ENCODE peak calls at places on chromosomes 2 and 18, in ten cellular contexts. P is CD4-positive, alpha-beta T cell; X is kidney; C is keratinocyte; J is neural crest cell; K is B cell; V is body of pancreas; E is bronchial epithelial cell; I is ascending aorta; L is brain microvascular endothelial cell. Y is an unnamed sample.

GRCh38 chr2:221468288-221468687 is 103.8 kb downstream of the EPHA4 start:
- DNase-seq in L (no peak), V (no peak), J (no peak), P (no peak), K (no peak), C (no peak), E (no peak), I (no peak), X (no peak), Y (no peak)

GRCh38 chr2:60302377-60303126 is 250.9 kb downstream of the BCL11A start:
- DNase-seq in E (no peak), P (no peak), V (no peak), C (no peak), J (no peak), K (no peak), I (no peak), X (no peak), L (no peak), Y (no peak)

GRCh38 chr18:12884521-12885323 is 685 bp upstream of the PTPN2 start:
- DNase-seq in E (peak; percentile 21), L (no peak), I (no peak), P (no peak), X (no peak), K (no peak), V (no peak), J (no peak), C (no peak), Y (no peak)

GRCh38 chr2:127067620-127068350 is 39.2 kb downstream of the BIN1 start:
- DNase-seq in L (peak; percentile 59), K (peak; percentile 87), E (peak; percentile 39), P (peak; percentile 63), V (peak; percentile 63), X (peak; percentile 88), J (peak; percentile 49), I (no peak), C (no peak), Y (peak; percentile 82)

GRCh38 chr18:2406544-2406943 is 164.8 kb downstream of the METTL4 start:
- DNase-seq in P (no peak), V (no peak), C (no peak), L (no peak), J (no peak), X (no peak), E (no peak), I (no peak), K (no peak), Y (no peak)

GRCh38 chr2:66153941-66154340 is 281.0 kb upstream of the MEIS1 start:
- DNase-seq in L (no peak), J (no peak), V (no peak), K (no peak), E (no peak), C (no peak), X (no peak), I (no peak), P (no peak), Y (no peak)

GRCh38 chr2:145919507-145919906 is 1399.6 kb upstream of the ZEB2 start:
- DNase-seq in P (no peak), E (no peak), C (no peak), V (no peak), L (no peak), J (no peak), X (no peak), K (no peak), I (no peak), Y (no peak)

GRCh38 chr2:67256892-67257291 is 140.2 kb upstream of the ETAA1 start:
- DNase-seq in V (no peak), X (no peak), L (peak; percentile 25), C (no peak), P (no peak), E (peak; percentile 40), I (no peak), K (no peak), J (no peak), Y (no peak)

GRCh38 chr18:40004246-40004645 is 1950.8 kb upstream of the PIK3C3 start:
- DNase-seq in E (no peak), V (no peak), J (no peak), L (no peak), C (no peak), X (no peak), I (no peak), P (no peak), K (no peak), Y (no peak)

GRCh38 chr18:40011201-40011600 is 1943.8 kb upstream of the PIK3C3 start:
- DNase-seq in E (no peak), I (no peak), X (no peak), J (no peak), L (no peak), K (no peak), V (no peak), C (no peak), P (no peak), Y (no peak)

DNA sequence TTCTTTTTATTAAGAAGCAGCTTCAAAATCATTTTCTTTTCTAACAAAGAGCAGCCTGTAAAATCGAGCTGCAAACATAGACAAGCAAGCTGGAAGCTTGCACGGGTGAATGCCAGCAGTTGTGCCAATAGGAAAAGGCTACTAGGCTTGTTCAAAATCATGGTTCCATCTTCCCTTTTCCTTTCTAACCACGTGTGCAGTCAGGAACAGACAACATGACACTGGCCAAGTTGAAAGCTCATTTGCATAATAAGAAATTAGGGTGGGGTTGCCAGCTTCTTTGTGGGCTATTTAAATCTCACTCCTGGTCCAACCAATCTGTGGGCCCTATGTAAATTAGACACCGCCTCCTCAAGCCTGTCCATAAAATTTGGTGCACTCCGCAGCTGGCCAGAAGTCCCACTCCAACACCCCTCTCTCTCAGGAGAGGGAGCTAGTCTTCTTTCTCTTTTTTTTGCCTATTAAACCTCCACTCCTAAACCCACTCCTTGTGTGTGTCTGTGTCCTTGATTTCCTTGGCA is 1948.4 kb upstream of the PIK3C3 start:
- DNase-seq in P (no peak), I (no peak), X (no peak), L (no peak), C (no peak), E (no peak), J (no peak), K (no peak), V (no peak), Y (no peak)
- TF ChIP-seq CTCF in P (no peak), I (no peak), X (no peak), L (no peak), C (no peak), E (no peak), J (no peak), K (no peak), V (no peak), Y (no peak)

GRCh38 chr2:30074023-30074422 is 72.8 kb upstream of the YPEL5 start:
- DNase-seq in K (no peak), L (no peak), J (no peak), V (no peak), E (no peak), I (no peak), X (no peak), P (no peak), C (no peak), Y (no peak)

GRCh38 chr2:30073523-30073922 is 73.3 kb upstream of the YPEL5 start:
- DNase-seq in I (no peak), K (no peak), V (no peak), J (no peak), P (no peak), X (no peak), E (no peak), L (no peak), C (no peak), Y (no peak)

DNA sequence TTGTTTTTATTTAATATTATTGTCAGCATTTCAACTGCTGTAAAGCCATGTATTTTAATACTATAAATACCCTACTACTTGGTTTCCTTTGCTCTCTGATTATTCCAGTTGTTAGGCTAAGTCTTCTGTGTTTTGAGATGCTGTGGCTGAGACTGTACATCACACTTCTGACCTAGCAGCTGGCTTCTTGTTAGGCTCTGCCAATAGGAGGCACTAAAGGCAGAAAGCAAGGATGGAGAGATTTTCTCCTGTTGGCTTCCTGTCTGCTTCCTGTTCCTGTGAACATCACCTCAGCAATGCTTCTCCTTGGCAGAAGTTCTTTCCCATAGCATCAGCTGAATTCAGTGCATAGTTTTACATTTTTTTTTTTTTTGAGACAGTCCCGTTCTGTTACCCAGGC is 68.3 kb upstream of the YPEL5 start:
- DNase-seq in E (no peak), J (no peak), P (no peak), L (no peak), X (no peak), I (no peak), V (no peak), K (no peak), C (no peak), Y (no peak)
- TF ChIP-seq CTCF in E (no peak), J (no peak), P (no peak), L (no peak), X (no peak), I (no peak), V (no peak), K (no peak), C (peak; percentile 9), Y (no peak)

DNA sequence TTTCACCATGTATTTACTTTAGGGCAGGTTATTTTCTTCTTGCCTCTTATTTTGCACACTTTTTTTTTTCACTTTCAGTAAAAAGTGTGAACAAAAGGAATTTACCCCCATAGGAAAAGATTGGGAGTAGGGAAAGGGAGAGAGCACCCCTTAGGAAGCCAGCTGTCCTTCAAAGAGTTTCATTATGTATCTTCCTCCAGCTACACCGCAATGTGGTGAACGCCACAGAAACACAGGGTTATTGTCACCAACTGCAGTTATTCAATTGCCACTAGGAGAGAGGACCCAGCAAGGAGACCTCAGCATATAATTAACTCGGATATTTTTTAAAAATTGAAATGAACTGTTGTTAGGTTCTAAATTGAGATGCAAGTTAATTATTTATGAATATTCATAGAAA is 286.2 kb upstream of the VRK2 start:
- DNase-seq in P (no peak), J (peak; percentile 10), E (no peak), C (no peak), K (no peak), I (no peak), X (no peak), L (no peak), V (no peak), Y (peak; percentile 34)
- TF ChIP-seq CTCF in P (no peak), J (no peak), E (no peak), C (no peak), K (no peak), I (no peak), X (no peak), L (no peak), V (no peak), Y (no peak)

GRCh38 chr2:105580870-105581567 is 163.7 kb upstream of the NCK2 start:
- DNase-seq in P (no peak), I (no peak), J (no peak), C (no peak), E (no peak), L (no peak), K (no peak), X (no peak), V (no peak), Y (no peak)
- TF ChIP-seq CTCF in P (no peak), I (no peak), J (no peak), C (no peak), E (no peak), L (no peak), K (no peak), X (no peak), V (no peak), Y (no peak)

GRCh38 chr2:10140841-10141610 is 18.5 kb downstream of the RRM2 start:
- DNase-seq in J (no peak), I (no peak), P (no peak), X (no peak), V (no peak), C (no peak), K (no peak), E (no peak), L (no peak), Y (no peak)
- TF ChIP-seq CTCF in J (peak; percentile 27), I (no peak), P (no peak), X (no peak), V (no peak), C (peak; percentile 52), K (no peak), E (no peak), L (peak; percentile 37), Y (no peak)

GRCh38 chr18:7221424-7222155 is 9.3 kb upstream of the LRRC30 start:
- DNase-seq in L (peak; percentile 76), J (peak; percentile 52), I (no peak), V (peak; percentile 64), K (no peak), X (no peak), C (peak; percentile 32), P (no peak), E (peak; percentile 72), Y (no peak)
- TF ChIP-seq CTCF in L (peak; percentile 93), J (peak; percentile 82), I (peak; percentile 12), V (peak; percentile 51), K (no peak), X (peak; percentile 56), C (peak; percentile 84), P (no peak), E (peak; percentile 87), Y (peak; percentile 38)

Y was measured in GM13977.